ENCODE peak calls at places on chromosomes 5 and 9, in four cellular contexts. G is IMR-90, A is H9, E is colonic mucosa. Y is an unnamed sample.

GRCh38 chr5:33721491-33722245 is 170.1 kb downstream of the ADAMTS12 start:
- DNase-seq in G (peak), A (no peak), E (no peak), Y (no peak)

GRCh38 chr9:110217656-110218099 is 9.7 kb upstream of the C9orf152 start:
- DNase-seq in G (peak), A (no peak), E (no peak), Y (no peak)

GRCh38 chr9:122807271-122807900 is 7.5 kb downstream of the OR1K1 start:
- DNase-seq in G (peak), A (no peak), E (no peak), Y (no peak)

GRCh38 chr9:137724114-137724445 is 105.3 kb downstream of the EHMT1 start:
- DNase-seq in G (peak), A (peak), E (no peak), Y (no peak)

GRCh38 chr9:5971740-5972139 is 43.7 kb downstream of the RANBP6 start:
- DNase-seq in G (peak), A (no peak), E (no peak), Y (no peak)

GRCh38 chr9:101465330-101465915 is 29.8 kb upstream of the ALDOB start:
- DNase-seq in G (peak), A (peak), E (peak), Y (peak)

GRCh38 chr5:66869347-66869746 is 273.2 kb downstream of the MAST4 start:
- DNase-seq in G (no peak), A (no peak), E (no peak), Y (no peak)

GRCh38 chr9:125815568-125815967 is 68.4 kb downstream of the PBX3 start:
- DNase-seq in G (peak), A (no peak), E (no peak), Y (peak)

GRCh38 chr5:73354406-73354805 is 94.2 kb downstream of the FOXD1 start:
- DNase-seq in G (peak), A (no peak), E (no peak), Y (no peak)

DNA sequence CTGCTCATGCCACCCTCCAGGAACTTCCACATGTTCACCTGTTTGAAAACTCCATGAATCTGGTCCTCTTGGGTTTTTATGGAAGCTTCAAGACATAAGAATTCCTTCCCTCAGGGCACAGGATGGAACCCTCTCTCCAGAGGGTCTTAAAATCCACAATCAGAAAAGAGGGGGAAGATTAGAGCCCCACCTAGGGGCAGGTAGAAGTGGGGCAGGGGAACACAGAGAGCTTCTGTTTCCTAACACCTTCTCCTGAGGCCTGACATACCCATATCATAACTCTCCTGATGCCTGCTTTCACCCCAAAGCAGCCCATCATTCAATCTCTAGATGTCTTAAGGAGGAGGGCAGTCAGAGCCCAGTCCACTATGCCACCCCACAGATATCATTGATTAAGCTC is 1087.7 kb upstream of the ARRDC3 start:
- DNase-seq in G (no peak), A (no peak), E (no peak), Y (no peak)
- TF ChIP-seq CTCF in G (no peak), A (peak), E (no peak), Y (no peak)

GRCh38 chr5:45521067-45521466 is 175.1 kb downstream of the HCN1 start:
- DNase-seq in G (peak), A (peak), E (peak), Y (peak)
- TF ChIP-seq CTCF in G (peak), A (peak), E (peak), Y (peak)

GRCh38 chr9:27248702-27249101 is 48.2 kb downstream of the EQTN start:
- DNase-seq in G (peak), A (no peak), E (no peak), Y (no peak)

DNA sequence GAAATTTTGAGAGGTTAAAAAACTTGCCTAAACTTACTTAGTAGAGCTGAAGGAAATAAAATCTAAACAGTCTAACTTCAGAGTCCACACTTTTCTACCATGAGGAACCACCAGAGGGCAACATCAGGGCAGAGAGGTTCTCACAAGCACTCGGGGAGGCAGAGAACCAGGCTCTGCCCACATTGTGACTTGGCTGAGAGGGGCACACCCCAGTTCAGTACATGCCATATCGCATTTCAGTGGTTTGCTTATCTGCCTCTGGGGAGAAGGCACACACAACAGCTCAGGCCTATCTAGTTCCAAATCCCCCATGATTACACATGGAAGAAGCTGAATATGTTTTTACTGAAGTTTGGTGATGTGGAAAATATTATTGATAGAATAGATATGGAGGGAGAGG is 49.2 kb downstream of the EQTN start:
- DNase-seq in G (peak), A (peak), E (peak), Y (peak)
- TF ChIP-seq CTCF in G (peak), A (peak), E (peak), Y (peak)

GRCh38 chr5:7519564-7519963 is 123.6 kb downstream of the ADCY2 start:
- DNase-seq in G (no peak), A (no peak), E (no peak), Y (no peak)

GRCh38 chr5:7517006-7517405 is 121.1 kb downstream of the ADCY2 start:
- DNase-seq in G (no peak), A (no peak), E (no peak), Y (no peak)

GRCh38 chr5:7518947-7519560 is 123.1 kb downstream of the ADCY2 start:
- DNase-seq in G (no peak), A (peak), E (no peak), Y (no peak)
- TF ChIP-seq CTCF in G (no peak), A (peak), E (no peak), Y (no peak)